ENCODE peak calls at places on chromosome 10, in six cellular contexts. A is hepatocyte; I is body of pancreas; K is CD8-positive, alpha-beta T cell; N is thyroid gland; G is heart left ventricle. S is an unnamed sample.
A peak's percentile ranks its signal among the peaks of the same experiment; 100 is the strongest.

GRCh38 chr10:133159950-133160812 is at the start of gene KNDC1:
- DNase-seq in K (no peak), N (peak; percentile 50), G (no peak), A (peak; percentile 79), I (no peak), S (no peak)

GRCh38 chr10:60048146-60048545 is 141.8 kb upstream of the CCDC6 start:
- DNase-seq in K (no peak), N (peak; percentile 43), I (peak; percentile 37), A (peak; percentile 17), G (no peak), S (peak; percentile 52)

GRCh38 chr10:74145133-74145532 is 5.5 kb downstream of the AP3M1 start:
- DNase-seq in I (no peak), K (no peak), N (no peak), A (peak; percentile 41), G (no peak), S (no peak)

GRCh38 chr10:80196270-80196949 is 8.9 kb downstream of the ANXA11 start:
- DNase-seq in A (peak; percentile 88), K (peak; percentile 63), G (peak; percentile 63), I (peak; percentile 90), N (peak; percentile 59), S (peak; percentile 89)

GRCh38 chr10:85548038-85548437 is 818.6 kb downstream of the GRID1 start:
- DNase-seq in A (peak; percentile 57), N (peak; percentile 53), K (no peak), G (no peak), I (peak; percentile 17), S (peak; percentile 90)

GRCh38 chr10:110833941-110834621 is 37.6 kb upstream of the PDCD4 start:
- DNase-seq in G (no peak), A (no peak), K (no peak), I (peak; percentile 77), N (peak; percentile 65), S (no peak)

GRCh38 chr10:1344846-1345245 is 288.7 kb downstream of the WDR37 start:
- DNase-seq in I (no peak), A (no peak), K (no peak), G (no peak), N (no peak), S (no peak)

GRCh38 chr10:47139121-47139520 is 160.9 kb upstream of the GDF10 start:
- DNase-seq in I (no peak), N (no peak), K (no peak), A (no peak), G (no peak), S (no peak)

GRCh38 chr10:9222917-9223316 is 1168.4 kb downstream of the GATA3 start:
- DNase-seq in I (no peak), G (no peak), N (no peak), K (no peak), A (no peak), S (peak; percentile 21)

GRCh38 chr10:78976825-78977760 is 91.7 kb upstream of the ZMIZ1 start:
- DNase-seq in I (no peak), G (no peak), N (no peak), A (no peak), K (no peak), S (no peak)

GRCh38 chr10:74177140-74177677 is 26.2 kb downstream of the ADK start:
- DNase-seq in A (peak; percentile 78), K (no peak), G (no peak), I (peak; percentile 59), N (peak; percentile 48), S (peak; percentile 62)

GRCh38 chr10:117541909-117542705 is 439 bp upstream of the EMX2 start:
- DNase-seq in G (no peak), I (no peak), N (no peak), A (peak; percentile 69), K (no peak), S (peak; percentile 50)

GRCh38 chr10:125123363-125124113 is 36.8 kb downstream of the CTBP2 start:
- DNase-seq in K (no peak), N (peak; percentile 90), A (no peak), G (peak; percentile 91), I (peak; percentile 93), S (peak; percentile 96)

GRCh38 chr10:80144302-80145131 is 12.0 kb downstream of the PLAC9 start:
- DNase-seq in N (peak; percentile 42), G (no peak), A (no peak), I (peak; percentile 41), K (peak; percentile 16), S (peak; percentile 43)

GRCh38 chr10:78772986-78773530 is 295.7 kb upstream of the ZMIZ1 start:
- DNase-seq in K (no peak), G (no peak), I (no peak), N (peak; percentile 40), A (no peak), S (no peak)

GRCh38 chr10:126060232-126060935 is 164.0 kb downstream of the FANK1 start:
- DNase-seq in I (no peak), K (no peak), G (peak; percentile 49), A (no peak), N (peak; percentile 10), S (peak; percentile 75)

GRCh38 chr10:93039721-93040120 is 20.9 kb upstream of the CYP26C1 start:
- DNase-seq in I (no peak), K (no peak), A (peak; percentile 17), N (no peak), G (no peak), S (peak; percentile 52)

GRCh38 chr10:3825862-3826351 is 40.9 kb upstream of the KLF6 start:
- DNase-seq in K (no peak), N (no peak), A (no peak), I (no peak), G (peak; percentile 59), S (no peak)

GRCh38 chr10:78980815-78981214 is 88.0 kb upstream of the ZMIZ1 start:
- DNase-seq in G (no peak), A (no peak), I (no peak), K (no peak), N (peak; percentile 67), S (peak; percentile 30)

GRCh38 chr10:287814-288213 is 152.6 kb downstream of the ZMYND11 start:
- DNase-seq in N (no peak), K (no peak), G (no peak), I (no peak), A (no peak), S (no peak)

GRCh38 chr10:62655337-62655994 is 149.1 kb upstream of the ADO start:
- DNase-seq in A (no peak), I (no peak), N (no peak), K (no peak), G (no peak), S (no peak)

GRCh38 chr10:94524146-94524545 is 21.4 kb upstream of the HELLS start:
- DNase-seq in N (no peak), G (no peak), K (no peak), I (no peak), A (no peak), S (no peak)
- H3K4me3 ChIP-seq in N (no peak overlapping the region), G (no peak overlapping the region), K (no peak overlapping the region), I (no peak overlapping the region), A (no peak overlapping the region), S (no peak overlapping the region)

GRCh38 chr10:119306964-119307363 is 99.6 kb downstream of the GRK5 start:
- DNase-seq in G (no peak), N (no peak), A (no peak), K (no peak), I (no peak), S (peak; percentile 79)
- TF ChIP-seq CTCF in G (no peak), N (no peak), A (no peak), K (no peak), I (no peak), S (no peak)

DNA sequence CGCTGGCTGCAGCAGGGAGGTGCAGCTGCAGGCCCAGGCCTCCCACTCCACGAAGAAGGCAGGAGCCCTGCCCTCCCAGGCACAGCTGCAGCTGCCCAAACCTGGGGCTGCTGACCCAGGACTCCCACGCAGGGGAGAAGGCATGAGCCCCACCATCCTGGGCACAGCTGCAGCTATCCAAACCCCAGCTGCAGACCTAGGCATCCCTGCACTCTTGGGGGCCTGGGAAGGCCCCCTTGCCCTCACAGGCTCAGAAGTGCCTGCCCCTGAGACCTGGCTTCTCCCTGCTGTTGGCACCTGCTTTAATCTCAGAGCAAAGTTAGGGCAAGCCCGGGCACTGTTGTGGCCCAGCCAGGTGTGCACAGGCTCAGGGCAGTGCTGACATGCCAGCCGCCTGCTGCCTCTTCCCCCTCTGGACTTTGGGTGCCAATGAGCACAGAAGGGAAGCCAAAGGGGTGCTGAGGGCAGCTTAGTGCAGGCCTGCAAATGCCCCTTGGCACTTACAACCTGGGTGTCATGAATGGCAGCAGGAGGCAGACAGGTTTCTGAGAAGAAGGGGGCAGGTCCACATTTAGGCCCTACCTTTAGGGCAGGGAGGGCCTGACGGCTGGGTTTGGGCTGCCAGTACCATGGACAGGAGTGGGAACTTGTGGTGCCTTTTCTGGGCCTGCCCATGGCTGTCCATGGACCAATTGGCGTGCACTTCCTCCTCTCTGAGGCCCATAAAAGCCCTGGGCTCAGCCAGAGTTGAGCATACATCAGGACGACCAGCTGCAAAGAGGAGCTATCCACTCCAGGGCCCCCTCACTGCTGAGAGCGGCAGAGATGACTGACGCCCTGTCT is 31.1 kb downstream of the CRTAC1 start:
- DNase-seq in K (no peak), I (no peak), G (no peak), A (no peak), N (no peak), S (no peak)
- H3K4me3 ChIP-seq in K (no peak overlapping the region), I (no peak overlapping the region), G (no peak overlapping the region), A (no peak overlapping the region), N (no peak overlapping the region), S (no peak overlapping the region)

GRCh38 chr10:29471483-29471859 is 163.3 kb downstream of the SVIL start:
- DNase-seq in I (no peak), G (no peak), A (peak; percentile 52), N (no peak), K (no peak), S (peak; percentile 79)
- TF ChIP-seq CTCF in I (no peak), G (no peak), A (no peak), N (no peak), K (no peak), S (no peak)

GRCh38 chr10:35421553-35422178 is 85.4 kb downstream of the CCNY start:
- DNase-seq in K (no peak), I (no peak), N (no peak), G (no peak), A (peak; percentile 56), S (peak; percentile 91)
- H3K4me3 ChIP-seq in K (no peak overlapping the region), I (no peak overlapping the region), N (no peak overlapping the region), G (no peak overlapping the region), A (no peak overlapping the region), S (no peak overlapping the region)